ENCODE peak calls at places on chromosome 20, in five cellular contexts. A, P, K, C and N are unnamed samples.

GRCh38 chr20:38633577-38634093 is 32.0 kb downstream of the ARHGAP40 start:
- DNase-seq in A (peak; percentile 91), P (peak; percentile 44), K (peak; percentile 62), C (peak; percentile 75), N (peak; percentile 62)

GRCh38 chr20:54355631-54356280 is 119.6 kb upstream of the DOK5 start:
- DNase-seq in A (no peak), P (no peak), K (no peak), C (no peak), N (no peak)

GRCh38 chr20:13791562-13792459 is 7.0 kb downstream of the NDUFAF5 start:
- DNase-seq in A (no peak), P (no peak), K (no peak), C (no peak), N (no peak)

GRCh38 chr20:22389836-22390542 is 194.4 kb downstream of the FOXA2 start:
- DNase-seq in A (no peak), P (no peak), K (peak; percentile 81), C (no peak), N (no peak)

GRCh38 chr20:47464380-47465101 is 37.1 kb upstream of the NCOA3 start:
- DNase-seq in A (no peak), P (peak; percentile 50), K (peak; percentile 78), C (peak; percentile 77), N (peak; percentile 45)

GRCh38 chr20:19986419-19986818 is 30.7 kb upstream of the NAA20 start:
- DNase-seq in A (no peak), P (no peak), K (no peak), C (peak; percentile 55), N (no peak)

GRCh38 chr20:22560817-22561216 is 23.6 kb downstream of the FOXA2 start:
- DNase-seq in A (peak; percentile 58), P (no peak), K (no peak), C (no peak), N (no peak)

GRCh38 chr20:36085686-36086267 is 68.8 kb upstream of the EPB41L1 start:
- DNase-seq in A (no peak), P (peak; percentile 70), K (peak; percentile 33), C (no peak), N (no peak)

GRCh38 chr20:7496394-7497111 is 443.7 kb downstream of the HAO1 start:
- DNase-seq in A (no peak), P (no peak), K (no peak), C (no peak), N (no peak)

GRCh38 chr20:53411129-53411528 is 182.5 kb downstream of the ZNF217 start:
- DNase-seq in A (no peak), P (no peak), K (no peak), C (no peak), N (no peak)

GRCh38 chr20:17504326-17504897 is 26.8 kb downstream of the BFSP1 start:
- DNase-seq in A (no peak), P (no peak), K (no peak), C (no peak), N (no peak)
- H3K4me3 ChIP-seq in A (peak overlapping the region; percentile 55), P (peak overlapping the region; percentile 37), K (no peak overlapping the region), C (peak overlapping the region; percentile 76), N (no peak overlapping the region)

GRCh38 chr20:10647471-10647870 is 26.3 kb downstream of the JAG1 start:
- DNase-seq in A (no peak), P (peak; percentile 7), K (no peak), C (no peak), N (no peak)

GRCh38 chr20:10646006-10646405 is 27.8 kb downstream of the JAG1 start:
- DNase-seq in A (no peak), P (peak; percentile 1), K (no peak), C (no peak), N (no peak)

GRCh38 chr20:10647909-10648308 is 25.9 kb downstream of the JAG1 start:
- DNase-seq in A (no peak), P (peak; percentile 6), K (no peak), C (no peak), N (no peak)

GRCh38 chr20:10648651-10649050 is 25.1 kb downstream of the JAG1 start:
- DNase-seq in A (no peak), P (peak; percentile 1), K (no peak), C (no peak), N (no peak)

GRCh38 chr20:10646886-10647420 is 26.8 kb downstream of the JAG1 start:
- DNase-seq in A (no peak), P (peak; percentile 6), K (no peak), C (no peak), N (no peak)
- H3K27ac ChIP-seq in A (no peak overlapping the region), P (no peak overlapping the region), K (no peak overlapping the region), C (no peak overlapping the region), N (no peak overlapping the region)

GRCh38 chr20:31514154-31515071 is at the start of gene HM13:
- DNase-seq in A (peak; percentile 90), P (peak; percentile 95), K (peak; percentile 95), C (peak; percentile 92), N (peak; percentile 94)
- TF ChIP-seq POLR2A in A (peak; percentile 99), P (peak; percentile 68), K (peak; percentile 96), C (peak; percentile 90), N (no peak)

GRCh38 chr20:49074521-49074920 is 28.4 kb downstream of the CSE1L start:
- DNase-seq in A (no peak), P (no peak), K (no peak), C (no peak), N (no peak)
- H3K4me3 ChIP-seq in A (no peak overlapping the region), P (no peak overlapping the region), K (no peak overlapping the region), C (no peak overlapping the region), N (no peak overlapping the region)

DNA sequence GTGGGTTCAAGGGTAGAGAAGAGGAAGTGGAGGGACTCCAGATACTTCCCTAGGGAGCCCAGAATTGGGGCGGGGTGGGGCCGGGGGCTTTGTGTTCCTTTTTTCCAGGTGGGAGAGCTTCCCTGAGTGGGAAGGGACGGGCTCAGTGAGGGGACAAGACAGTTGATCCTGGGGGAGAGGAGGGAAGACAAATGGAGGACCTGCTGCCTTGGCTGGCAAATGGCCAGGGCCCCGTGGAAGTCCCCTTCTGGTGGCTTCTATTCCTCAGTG is 2.6 kb downstream of the CTSZ start:
- DNase-seq in A (no peak), P (peak; percentile 80), K (no peak), C (peak; percentile 58), N (no peak)
- H3K27ac ChIP-seq in A (no peak overlapping the region), P (peak overlapping the region; percentile 88), K (peak overlapping the region; percentile 30), C (peak overlapping the region; percentile 87), N (no peak overlapping the region)

GRCh38 chr20:1429143-1429728 is 36.4 kb upstream of the FKBP1A start:
- DNase-seq in A (no peak), P (peak; percentile 21), K (no peak), C (no peak), N (no peak)
- TF ChIP-seq POLR2A in A (no peak), P (no peak), K (no peak), C (no peak), N (no peak)

DNA sequence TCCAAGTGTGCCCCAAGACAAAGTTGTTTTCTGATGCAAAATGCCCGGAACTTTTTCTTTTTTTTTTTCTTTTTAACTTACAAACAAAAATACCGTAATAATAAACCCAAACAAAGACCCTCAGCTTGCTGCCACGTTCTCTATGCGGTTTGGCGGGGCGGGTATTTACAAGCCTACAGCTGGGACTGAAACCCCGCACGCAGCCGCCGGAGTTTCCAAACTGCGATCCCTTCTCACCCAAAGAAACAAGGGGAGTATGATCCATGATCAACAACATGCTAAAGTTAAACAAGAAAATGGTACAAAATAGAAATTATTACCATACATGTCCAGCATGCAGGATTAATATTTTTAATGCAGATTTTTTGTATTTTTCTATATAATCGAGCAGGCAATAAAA is 2.1 kb downstream of the MAFB start:
- DNase-seq in A (no peak), P (no peak), K (no peak), C (no peak), N (no peak)
- H3K4me3 ChIP-seq in A (peak overlapping the region; percentile 75), P (peak overlapping the region; percentile 47), K (peak overlapping the region; percentile 20), C (peak overlapping the region; percentile 65), N (peak overlapping the region; percentile 63)